ENCODE peak calls at places on chromosomes 16 and 17, in nine cellular contexts. M, A, F, V, T, Z, D, X and P are unnamed samples.

GRCh38 chr17:81656835-81657234 is 493 bp upstream of the PDE6G start:
- DNase-seq in V (no peak), A (no peak), X (no peak), F (peak; percentile 31), M (no peak), Z (no peak), T (no peak), D (no peak), P (no peak)

GRCh38 chr16:54923988-54924387 is 6.7 kb upstream of the IRX5 start:
- DNase-seq in A (no peak), F (no peak), V (no peak), Z (no peak), D (no peak), M (no peak), T (no peak), X (no peak), P (no peak)

GRCh38 chr17:879546-879945 is 97.4 kb downstream of the MRM3 start:
- DNase-seq in Z (peak; percentile 93), V (peak; percentile 30), D (peak; percentile 95), F (peak; percentile 92), X (peak; percentile 79), T (peak; percentile 77), A (no peak), M (peak; percentile 23), P (peak; percentile 99)

GRCh38 chr16:56874800-56875199 is 9.8 kb downstream of the SLC12A3 start:
- DNase-seq in X (no peak), T (no peak), A (peak; percentile 90), V (no peak), D (no peak), F (no peak), M (no peak), Z (no peak), P (peak; percentile 38)

GRCh38 chr17:17523001-17523713 is 27.0 kb upstream of the RASD1 start:
- DNase-seq in F (peak; percentile 89), V (no peak), A (no peak), D (no peak), X (no peak), T (no peak), M (no peak), Z (no peak), P (peak; percentile 25)

GRCh38 chr16:8522757-8523156 is 67.6 kb downstream of the TMEM114 start:
- DNase-seq in F (no peak), T (no peak), V (no peak), X (no peak), A (no peak), Z (no peak), D (no peak), M (no peak), P (no peak)

GRCh38 chr17:6670999-6671398 is 19.4 kb downstream of the C17orf100 start:
- DNase-seq in Z (no peak), T (no peak), M (no peak), F (no peak), V (no peak), X (no peak), D (no peak), A (no peak), P (no peak)

GRCh38 chr17:20121359-20122235 is 112.4 kb downstream of the SPECC1 start:
- DNase-seq in Z (peak; percentile 64), M (peak; percentile 7), V (peak; percentile 38), A (peak; percentile 76), T (peak; percentile 46), F (peak; percentile 73), D (peak; percentile 29), X (no peak), P (peak; percentile 87)

DNA sequence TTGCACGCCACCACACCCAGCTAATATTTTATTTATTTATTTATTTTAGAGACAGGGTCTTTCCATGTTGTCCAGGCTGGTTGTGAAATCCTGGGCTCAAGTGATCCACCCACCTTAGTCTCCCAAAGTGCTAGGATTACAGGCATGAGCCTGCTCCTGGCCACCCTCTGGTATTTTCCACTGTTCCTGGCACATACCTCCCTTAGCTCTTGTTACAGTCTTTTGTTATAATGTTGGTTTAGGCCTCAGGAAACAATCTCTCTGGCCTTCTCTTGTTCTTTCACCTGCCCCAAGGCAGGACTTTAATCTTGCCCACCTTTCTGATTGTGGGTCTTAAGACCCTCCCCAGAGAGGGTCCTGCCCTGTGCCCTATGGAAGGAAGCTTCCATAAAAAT is 3.6 kb upstream of the CYTH1 start:
- DNase-seq in D (no peak), V (no peak), A (no peak), Z (no peak), X (no peak), F (no peak), M (no peak), T (no peak), P (peak; percentile 45)
- TF ChIP-seq POLR2AphosphoS5 in D (no peak), V (no peak), A (no peak), Z (no peak), X (no peak), F (no peak), M (no peak), T (no peak), P (no peak)

GRCh38 chr16:70472786-70473433 is 18.5 kb downstream of the FCSK start:
- DNase-seq in Z (no peak), D (no peak), A (no peak), X (peak; percentile 50), F (no peak), T (no peak), V (no peak), M (no peak), P (peak; percentile 40)

GRCh38 chr16:70473446-70474319 is 19.3 kb downstream of the FCSK start:
- DNase-seq in Z (no peak), F (no peak), V (no peak), X (peak; percentile 57), D (no peak), A (peak; percentile 51), T (no peak), M (no peak), P (no peak)

GRCh38 chr16:70476272-70477020 is 22.1 kb downstream of the FCSK start:
- DNase-seq in V (no peak), D (no peak), X (no peak), M (no peak), Z (no peak), F (peak; percentile 31), T (peak; percentile 95), A (peak; percentile 79), P (no peak)

GRCh38 chr16:70474320-70475053 is 20.1 kb downstream of the FCSK start:
- DNase-seq in V (no peak), X (peak; percentile 52), Z (no peak), T (no peak), A (peak; percentile 57), D (no peak), F (no peak), M (no peak), P (no peak)

DNA sequence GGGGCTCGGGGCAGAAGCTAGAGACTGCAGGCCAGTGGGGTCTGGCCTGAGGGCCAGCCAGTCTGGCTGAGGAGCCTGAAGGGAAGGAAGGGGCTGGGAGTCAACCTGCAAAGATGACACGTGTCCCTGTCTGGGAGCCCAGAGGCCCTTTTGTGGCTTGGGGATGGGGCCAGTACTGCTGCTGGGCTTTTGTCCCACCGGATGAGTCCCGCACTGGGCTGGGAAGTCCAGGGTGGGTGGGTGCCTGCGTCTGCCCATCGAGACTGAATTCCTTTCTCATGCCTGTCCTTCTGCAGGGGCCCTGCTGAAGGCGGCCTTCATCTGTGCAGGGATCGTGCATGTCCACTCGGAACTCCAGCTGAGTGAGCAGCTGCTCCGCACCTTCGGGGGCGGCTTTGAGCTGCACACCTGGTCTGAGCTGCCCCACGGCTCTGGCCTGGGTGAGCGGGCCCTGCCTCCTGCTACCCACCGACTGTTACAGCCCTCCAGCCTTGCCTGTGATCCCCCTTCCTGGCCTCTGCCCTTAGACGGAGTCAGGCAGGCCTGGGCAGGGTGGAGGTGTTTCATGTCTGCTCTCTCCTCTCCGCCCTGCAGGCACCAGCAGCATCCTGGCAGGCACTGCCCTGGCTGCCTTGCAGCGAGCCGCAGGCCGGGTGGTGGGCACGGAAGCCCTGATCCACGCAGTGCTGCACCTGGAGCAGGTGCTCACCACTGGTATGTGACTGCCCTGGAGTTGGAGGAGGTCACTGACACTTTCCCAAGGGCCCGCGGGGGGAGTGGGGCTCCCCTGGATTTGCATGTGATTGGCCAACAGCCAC is 20.9 kb downstream of the FCSK start:
- DNase-seq in D (no peak), A (no peak), F (no peak), Z (no peak), V (no peak), M (no peak), X (no peak), T (no peak), P (no peak)
- TF ChIP-seq POLR2AphosphoS5 in D (no peak), A (no peak), F (no peak), Z (no peak), V (no peak), M (no peak), X (no peak), T (no peak), P (no peak)

GRCh38 chr17:45108051-45108450 is 24.3 kb downstream of the PLCD3 start:
- DNase-seq in X (no peak), M (no peak), Z (no peak), D (no peak), T (no peak), V (no peak), F (no peak), A (no peak), P (no peak)

GRCh38 chr17:45107286-45107685 is 25.0 kb downstream of the PLCD3 start:
- DNase-seq in M (no peak), A (no peak), D (no peak), Z (no peak), V (no peak), X (no peak), T (no peak), F (no peak), P (no peak)

GRCh38 chr17:45106582-45106981 is 25.7 kb downstream of the PLCD3 start:
- DNase-seq in V (no peak), A (no peak), T (no peak), Z (no peak), D (no peak), X (no peak), M (no peak), F (no peak), P (no peak)

GRCh38 chr17:45110676-45111611 is 21.4 kb downstream of the PLCD3 start:
- DNase-seq in V (no peak), Z (no peak), X (no peak), D (no peak), M (no peak), T (no peak), F (no peak), A (peak; percentile 36), P (no peak)

DNA sequence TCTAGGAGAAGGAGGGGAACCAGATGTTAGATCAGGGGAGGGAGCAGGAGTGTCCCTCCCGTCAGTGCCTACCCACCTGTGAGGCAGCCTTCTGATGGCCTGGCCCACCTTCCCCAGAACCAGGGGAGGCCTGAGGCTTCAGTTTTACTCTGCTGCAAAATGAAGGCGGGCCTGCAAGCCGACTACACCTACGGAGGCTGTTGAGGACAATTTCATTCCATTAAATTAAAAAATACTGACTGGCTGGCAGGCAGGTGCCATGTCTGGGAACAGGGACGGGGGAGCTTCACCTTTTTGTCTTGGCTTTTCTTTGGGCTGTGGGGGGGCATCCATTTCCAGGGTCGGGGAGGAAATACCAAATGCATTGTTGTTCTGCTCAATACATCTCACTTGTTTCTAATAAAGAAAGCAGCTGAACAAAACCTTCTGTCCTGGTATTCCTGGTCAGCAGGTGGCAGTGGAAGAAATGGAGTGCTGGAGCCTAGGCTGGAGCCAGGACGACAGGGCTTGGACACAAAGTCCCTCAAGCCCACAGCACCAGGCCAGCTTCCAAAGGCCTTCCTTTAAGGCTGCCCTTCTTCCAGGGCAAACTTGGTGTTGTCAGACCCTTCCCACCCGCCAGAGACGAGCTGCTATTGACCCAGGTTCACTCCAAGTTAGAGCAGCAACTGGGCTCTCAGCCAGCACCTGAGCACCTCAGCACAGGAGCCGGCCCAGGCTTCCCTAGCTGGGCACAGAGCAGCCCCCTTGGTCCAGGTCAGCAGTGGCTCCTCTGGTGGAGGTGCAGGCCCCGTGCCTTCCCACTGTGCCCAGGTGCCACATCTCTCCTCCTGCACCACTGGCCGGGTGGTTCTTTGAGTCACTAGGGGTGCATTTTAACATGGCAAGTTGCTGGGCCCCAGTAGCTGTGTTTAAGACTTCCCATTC is 23.5 kb downstream of the PLCD3 start:
- DNase-seq in M (no peak), F (peak; percentile 35), T (no peak), D (no peak), A (no peak), V (no peak), X (no peak), Z (no peak), P (no peak)
- TF ChIP-seq POLR2AphosphoS5 in M (no peak), F (peak; percentile 3), T (no peak), D (no peak), A (no peak), V (peak; percentile 30), X (no peak), Z (no peak), P (no peak)

GRCh38 chr17:73623247-73623646 is 21.0 kb downstream of the SDK2 start:
- DNase-seq in V (no peak), A (no peak), Z (no peak), F (no peak), T (no peak), M (no peak), D (no peak), X (no peak), P (no peak)

GRCh38 chr17:73625975-73626706 is 18.1 kb downstream of the SDK2 start:
- DNase-seq in F (no peak), V (no peak), T (no peak), M (no peak), A (no peak), X (no peak), D (peak; percentile 91), Z (no peak), P (no peak)

GRCh38 chr17:73624496-73624988 is 19.7 kb downstream of the SDK2 start:
- DNase-seq in Z (no peak), A (no peak), D (no peak), X (no peak), V (no peak), F (no peak), M (no peak), T (no peak), P (no peak)

GRCh38 chr17:73622381-73622780 is 21.9 kb downstream of the SDK2 start:
- DNase-seq in M (no peak), T (no peak), A (no peak), Z (no peak), V (no peak), F (no peak), D (no peak), X (no peak), P (no peak)

DNA sequence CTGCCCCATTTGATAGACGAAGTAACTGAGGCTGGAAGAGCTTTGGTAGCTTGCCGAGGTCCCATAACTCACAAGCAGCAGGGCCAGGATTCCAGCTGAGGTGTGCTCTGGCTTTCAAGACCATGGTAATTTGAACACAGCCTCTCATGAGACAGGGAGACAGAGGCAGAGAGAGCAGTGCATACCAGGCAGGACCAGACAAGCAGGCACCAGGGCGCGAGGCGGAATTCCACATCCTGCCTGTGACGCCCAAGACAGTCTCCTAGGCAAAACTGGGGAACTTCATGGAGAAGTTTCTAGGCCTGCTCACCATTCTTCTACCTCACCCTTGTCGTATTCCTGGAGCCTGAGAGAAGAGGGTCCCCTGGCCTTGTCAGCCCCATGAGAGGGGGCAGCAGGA is 19.2 kb downstream of the SDK2 start:
- DNase-seq in A (no peak), X (no peak), T (no peak), F (no peak), M (no peak), D (peak; percentile 50), Z (no peak), V (no peak), P (no peak)
- TF ChIP-seq POLR2AphosphoS5 in A (no peak), X (no peak), T (no peak), F (no peak), M (no peak), D (no peak), Z (no peak), V (no peak), P (no peak)